ENCODE peak calls at places on chromosomes 11 and 22, in five cellular contexts. One of them, this sample, is unnamed.

GRCh38 chr11:102637731-102638130 is 12.6 kb upstream of the MMP20 start:
- DNase-seq in lung: peak; percentile 46
- DNase-seq in neural progenitor cell: no peak
- DNase-seq in HFF-Myc: no peak
- DNase-seq in fibroblast of mammary gland: no peak
- DNase-seq in this sample: no peak

GRCh38 chr11:86446163-86446923 is 71.7 kb downstream of the CCDC81 start:
- DNase-seq in HFF-Myc: no peak
- DNase-seq in neural progenitor cell: no peak
- DNase-seq in fibroblast of mammary gland: no peak
- DNase-seq in lung: no peak
- DNase-seq in this sample: no peak

GRCh38 chr11:86688398-86689179 is 16.2 kb upstream of the ME3 start:
- DNase-seq in fibroblast of mammary gland: peak; percentile 31
- DNase-seq in neural progenitor cell: no peak
- DNase-seq in HFF-Myc: no peak
- DNase-seq in lung: no peak
- DNase-seq in this sample: peak; percentile 49

GRCh38 chr11:124740277-124740882 is 638 bp downstream of the NRGN start:
- DNase-seq in lung: peak; percentile 55
- DNase-seq in neural progenitor cell: peak; percentile 53
- DNase-seq in HFF-Myc: no peak
- DNase-seq in fibroblast of mammary gland: peak; percentile 19
- DNase-seq in this sample: no peak

GRCh38 chr11:1921576-1922141 is 2.2 kb downstream of the TNNT3 start:
- DNase-seq in fibroblast of mammary gland: peak; percentile 78
- DNase-seq in neural progenitor cell: peak; percentile 9
- DNase-seq in lung: no peak
- DNase-seq in HFF-Myc: no peak
- DNase-seq in this sample: no peak

GRCh38 chr11:47857485-47858168 is 9.5 kb upstream of the NUP160 start:
- DNase-seq in fibroblast of mammary gland: no peak
- DNase-seq in lung: no peak
- DNase-seq in HFF-Myc: no peak
- DNase-seq in neural progenitor cell: no peak
- DNase-seq in this sample: no peak

GRCh38 chr11:107598225-107599139 is 7.5 kb downstream of the ELMOD1 start:
- DNase-seq in lung: no peak
- DNase-seq in fibroblast of mammary gland: no peak
- DNase-seq in neural progenitor cell: peak; percentile 58
- DNase-seq in HFF-Myc: no peak
- DNase-seq in this sample: no peak

GRCh38 chr22:46866591-46866990 is 104.1 kb downstream of the TBC1D22A start:
- DNase-seq in lung: no peak
- DNase-seq in fibroblast of mammary gland: peak; percentile 92
- DNase-seq in neural progenitor cell: no peak
- DNase-seq in HFF-Myc: no peak
- DNase-seq in this sample: peak; percentile 82

GRCh38 chr11:57279131-57279530 is 42.1 kb upstream of the APLNR start:
- DNase-seq in HFF-Myc: no peak
- DNase-seq in fibroblast of mammary gland: peak; percentile 68
- DNase-seq in neural progenitor cell: no peak
- DNase-seq in lung: no peak
- DNase-seq in this sample: no peak

GRCh38 chr11:5196067-5196466 is 4.4 kb downstream of the OR51V1 start:
- DNase-seq in fibroblast of mammary gland: no peak
- DNase-seq in HFF-Myc: no peak
- DNase-seq in lung: no peak
- DNase-seq in neural progenitor cell: peak; percentile 38
- DNase-seq in this sample: no peak

GRCh38 chr11:72752088-72752914 is at the start of gene ARAP1:
- DNase-seq in HFF-Myc: no peak
- DNase-seq in neural progenitor cell: peak; percentile 88
- DNase-seq in fibroblast of mammary gland: peak; percentile 39
- DNase-seq in lung: peak; percentile 82
- DNase-seq in this sample: no peak

GRCh38 chr11:132605794-132606570 is 926.3 kb downstream of the OPCML start:
- DNase-seq in lung: no peak
- DNase-seq in neural progenitor cell: peak; percentile 29
- DNase-seq in HFF-Myc: no peak
- DNase-seq in fibroblast of mammary gland: no peak
- DNase-seq in this sample: no peak

GRCh38 chr11:32184057-32185055 is 93.5 kb downstream of the RCN1 start:
- DNase-seq in fibroblast of mammary gland: no peak
- DNase-seq in lung: no peak
- DNase-seq in neural progenitor cell: no peak
- DNase-seq in HFF-Myc: no peak
- DNase-seq in this sample: no peak

GRCh38 chr11:71563401-71563800 is 2.0 kb upstream of the KRTAP5-10 start:
- DNase-seq in fibroblast of mammary gland: peak; percentile 69
- DNase-seq in HFF-Myc: no peak
- DNase-seq in lung: no peak
- DNase-seq in neural progenitor cell: peak; percentile 65
- DNase-seq in this sample: peak; percentile 32

GRCh38 chr22:30225220-30225922 is 21.2 kb downstream of the LIF start:
- DNase-seq in neural progenitor cell: no peak
- DNase-seq in fibroblast of mammary gland: no peak
- DNase-seq in lung: no peak
- DNase-seq in HFF-Myc: no peak
- DNase-seq in this sample: no peak

GRCh38 chr11:72113170-72113808 is 794 bp upstream of the ANAPC15 start:
- DNase-seq in neural progenitor cell: no peak
- DNase-seq in HFF-Myc: no peak
- DNase-seq in fibroblast of mammary gland: peak; percentile 92
- DNase-seq in lung: no peak
- DNase-seq in this sample: no peak

GRCh38 chr11:70755410-70756158 is 357.3 kb downstream of the CTTN start:
- DNase-seq in fibroblast of mammary gland: peak; percentile 45
- DNase-seq in HFF-Myc: peak; percentile 17
- DNase-seq in neural progenitor cell: peak; percentile 90
- DNase-seq in lung: peak; percentile 74
- DNase-seq in this sample: peak; percentile 10

GRCh38 chr11:47387944-47388696 is 9.8 kb upstream of the SPI1 start:
- DNase-seq in fibroblast of mammary gland: no peak
- DNase-seq in neural progenitor cell: no peak
- DNase-seq in HFF-Myc: no peak
- DNase-seq in lung: peak; percentile 59
- DNase-seq in this sample: no peak

GRCh38 chr11:131121934-131122333 is 205.7 kb upstream of the SNX19 start:
- DNase-seq in fibroblast of mammary gland: no peak
- DNase-seq in HFF-Myc: no peak
- DNase-seq in lung: no peak
- DNase-seq in neural progenitor cell: no peak
- DNase-seq in this sample: no peak

GRCh38 chr11:96275807-96276594 is 67.0 kb downstream of the MAML2 start:
- DNase-seq in fibroblast of mammary gland: no peak
- DNase-seq in neural progenitor cell: no peak
- DNase-seq in lung: no peak
- DNase-seq in HFF-Myc: no peak
- DNase-seq in this sample: no peak

GRCh38 chr22:46848227-46848626 is 85.8 kb downstream of the TBC1D22A start:
- DNase-seq in fibroblast of mammary gland: peak; percentile 18
- DNase-seq in neural progenitor cell: no peak
- DNase-seq in HFF-Myc: no peak
- DNase-seq in lung: peak; percentile 10
- DNase-seq in this sample: no peak

GRCh38 chr22:45997775-45998637 is 21.0 kb upstream of the WNT7B start:
- DNase-seq in neural progenitor cell: no peak
- DNase-seq in lung: no peak
- DNase-seq in fibroblast of mammary gland: no peak
- DNase-seq in HFF-Myc: no peak
- DNase-seq in this sample: no peak

GRCh38 chr11:134513585-134514120 is 101.6 kb upstream of the B3GAT1 start:
- DNase-seq in fibroblast of mammary gland: no peak
- DNase-seq in neural progenitor cell: no peak
- DNase-seq in HFF-Myc: no peak
- DNase-seq in lung: no peak
- DNase-seq in this sample: no peak

GRCh38 chr22:43006753-43007152 is 8.2 kb downstream of the PACSIN2 start:
- DNase-seq in lung: peak; percentile 64
- DNase-seq in fibroblast of mammary gland: no peak
- DNase-seq in neural progenitor cell: no peak
- DNase-seq in HFF-Myc: no peak
- DNase-seq in this sample: no peak

GRCh38 chr11:134584706-134585445 is 172.8 kb upstream of the B3GAT1 start:
- DNase-seq in HFF-Myc: no peak
- DNase-seq in neural progenitor cell: no peak
- DNase-seq in lung: peak; percentile 28
- DNase-seq in fibroblast of mammary gland: no peak
- DNase-seq in this sample: no peak

GRCh38 chr11:17976651-17977050 is 36.2 kb downstream of the SERGEF start:
- DNase-seq in neural progenitor cell: no peak
- DNase-seq in lung: no peak
- DNase-seq in fibroblast of mammary gland: no peak
- DNase-seq in HFF-Myc: no peak
- DNase-seq in this sample: no peak

GRCh38 chr11:117928818-117929567 is at the start of gene TMPRSS13:
- DNase-seq in HFF-Myc: no peak
- DNase-seq in neural progenitor cell: no peak
- DNase-seq in fibroblast of mammary gland: no peak
- DNase-seq in lung: peak; percentile 75
- DNase-seq in this sample: no peak

GRCh38 chr11:130023204-130023603 is 20.6 kb upstream of the PRDM10 start:
- DNase-seq in HFF-Myc: no peak
- DNase-seq in lung: no peak
- DNase-seq in fibroblast of mammary gland: peak; percentile 63
- DNase-seq in neural progenitor cell: no peak
- DNase-seq in this sample: no peak

GRCh38 chr11:123304828-123305530 is 109.9 kb upstream of the CLMP start:
- DNase-seq in lung: peak; percentile 38
- DNase-seq in HFF-Myc: no peak
- DNase-seq in fibroblast of mammary gland: no peak
- DNase-seq in neural progenitor cell: peak; percentile 36
- DNase-seq in this sample: no peak

GRCh38 chr11:76008474-76008873 is 193.5 kb downstream of the UVRAG start:
- DNase-seq in neural progenitor cell: no peak
- DNase-seq in lung: no peak
- DNase-seq in HFF-Myc: no peak
- DNase-seq in fibroblast of mammary gland: peak; percentile 80
- DNase-seq in this sample: no peak

GRCh38 chr22:44182591-44183588 is 2.2 kb downstream of the PARVG start:
- DNase-seq in lung: peak; percentile 65
- DNase-seq in neural progenitor cell: no peak
- DNase-seq in HFF-Myc: no peak
- DNase-seq in fibroblast of mammary gland: no peak
- DNase-seq in this sample: no peak

DNA sequence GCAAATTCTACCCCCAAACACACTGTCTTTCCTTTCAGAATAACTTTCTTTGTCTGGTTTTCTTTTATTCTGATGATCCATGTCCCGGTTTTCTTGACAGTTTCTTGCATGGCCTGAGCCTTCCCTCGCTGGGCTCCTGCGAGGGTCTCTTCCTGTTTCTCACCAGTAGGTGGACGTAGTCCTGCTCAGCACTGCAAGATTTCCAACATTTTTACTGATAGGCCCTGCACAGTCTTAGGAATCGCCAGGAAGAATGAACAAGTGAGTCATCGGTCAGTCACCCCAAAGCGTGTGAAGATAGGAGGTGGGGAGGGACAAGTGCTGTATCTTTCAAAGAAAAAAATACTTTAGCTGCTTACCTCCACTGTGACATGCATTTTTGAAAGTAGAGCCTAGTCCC is 16.9 kb upstream of the KIRREL3 start:
- DNase-seq in HFF-Myc: peak; percentile 53
- DNase-seq in neural progenitor cell: peak; percentile 72
- DNase-seq in fibroblast of mammary gland: peak; percentile 68
- DNase-seq in lung: no peak
- DNase-seq in this sample: peak; percentile 61
- TF ChIP-seq CTCF in HFF-Myc: peak; percentile 55
- TF ChIP-seq CTCF in neural progenitor cell: peak; percentile 67
- TF ChIP-seq CTCF in fibroblast of mammary gland: peak; percentile 36
- TF ChIP-seq CTCF in lung: no peak
- TF ChIP-seq CTCF in this sample: peak; percentile 61

GRCh38 chr22:38317995-38318715 is 922 bp upstream of the CSNK1E start:
- DNase-seq in neural progenitor cell: peak; percentile 34
- DNase-seq in fibroblast of mammary gland: peak; percentile 92
- DNase-seq in lung: peak; percentile 70
- DNase-seq in HFF-Myc: peak; percentile 80
- DNase-seq in this sample: peak; percentile 79
- H3K4me3 ChIP-seq in neural progenitor cell: peak overlapping the region; percentile 59
- H3K4me3 ChIP-seq in fibroblast of mammary gland: peak overlapping the region; percentile 53
- H3K4me3 ChIP-seq in lung: no peak overlapping the region
- H3K4me3 ChIP-seq in HFF-Myc: peak overlapping the region; percentile 52
- H3K4me3 ChIP-seq in this sample: peak overlapping the region; percentile 55

DNA sequence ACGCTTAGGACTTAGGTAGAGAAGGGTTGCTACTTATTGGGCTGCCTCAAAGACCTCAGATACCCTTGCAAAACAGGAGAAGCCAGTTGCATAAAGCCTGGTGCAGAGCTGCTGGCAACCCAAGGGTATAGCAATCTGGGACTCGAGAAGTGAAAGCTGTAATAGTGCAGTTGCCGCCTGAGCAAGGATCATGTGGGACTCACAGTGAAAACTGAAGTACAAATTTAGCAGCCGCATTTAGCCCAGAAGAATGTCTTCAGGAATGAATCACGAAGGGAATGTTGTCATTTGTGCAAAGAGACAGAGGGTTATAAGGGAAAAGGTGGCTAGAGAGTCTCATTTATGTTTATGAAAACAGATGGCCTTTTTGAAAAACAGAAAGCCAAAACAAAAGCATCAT is 267.2 kb downstream of the TENM4 start:
- DNase-seq in neural progenitor cell: no peak
- DNase-seq in lung: no peak
- DNase-seq in HFF-Myc: no peak
- DNase-seq in fibroblast of mammary gland: peak; percentile 90
- DNase-seq in this sample: peak; percentile 41
- TF ChIP-seq CTCF in neural progenitor cell: no peak
- TF ChIP-seq CTCF in lung: no peak
- TF ChIP-seq CTCF in HFF-Myc: no peak
- TF ChIP-seq CTCF in fibroblast of mammary gland: no peak
- TF ChIP-seq CTCF in this sample: no peak

GRCh38 chr11:64035581-64035980 is at the start of gene FLRT1:
- DNase-seq in neural progenitor cell: peak; percentile 70
- DNase-seq in fibroblast of mammary gland: no peak
- DNase-seq in HFF-Myc: no peak
- DNase-seq in lung: no peak
- DNase-seq in this sample: no peak

GRCh38 chr11:64036081-64037026 is 623 bp downstream of the FLRT1 start:
- DNase-seq in neural progenitor cell: peak; percentile 52
- DNase-seq in fibroblast of mammary gland: peak; percentile 31
- DNase-seq in lung: no peak
- DNase-seq in HFF-Myc: no peak
- DNase-seq in this sample: no peak

GRCh38 chr11:64038500-64038899 is 2.8 kb downstream of the FLRT1 start:
- DNase-seq in HFF-Myc: no peak
- DNase-seq in neural progenitor cell: no peak
- DNase-seq in lung: no peak
- DNase-seq in fibroblast of mammary gland: no peak
- DNase-seq in this sample: no peak

GRCh38 chr11:64039012-64039665 is 3.4 kb downstream of the FLRT1 start:
- DNase-seq in lung: no peak
- DNase-seq in neural progenitor cell: no peak
- DNase-seq in HFF-Myc: no peak
- DNase-seq in fibroblast of mammary gland: no peak
- DNase-seq in this sample: no peak

GRCh38 chr11:64037027-64037633 is 1.4 kb downstream of the FLRT1 start:
- DNase-seq in fibroblast of mammary gland: no peak
- DNase-seq in HFF-Myc: no peak
- DNase-seq in lung: no peak
- DNase-seq in neural progenitor cell: peak; percentile 38
- DNase-seq in this sample: no peak
- H3K4me3 ChIP-seq in fibroblast of mammary gland: no peak overlapping the region
- H3K4me3 ChIP-seq in HFF-Myc: no peak overlapping the region
- H3K4me3 ChIP-seq in lung: no peak overlapping the region
- H3K4me3 ChIP-seq in neural progenitor cell: peak overlapping the region; percentile 62
- H3K4me3 ChIP-seq in this sample: no peak overlapping the region

This sample was measured in AG09309.